ENCODE peak calls at places on chromosomes 6 and 20, in four cellular contexts. P is kidney, S is endothelial cell of umbilical vein, B is pancreas. Y is an unnamed sample.

GRCh38 chr20:59825944-59826759 is 107.3 kb downstream of the SYCP2 start:
- DNase-seq in P (peak; percentile 90), S (no peak), B (peak; percentile 55), Y (no peak)

GRCh38 chr6:2028457-2029038 is 216.9 kb downstream of the GMDS start:
- DNase-seq in P (no peak), S (peak; percentile 79), B (no peak), Y (no peak)

GRCh38 chr6:5401845-5402738 is 140.8 kb downstream of the FARS2 start:
- DNase-seq in P (no peak), S (peak; percentile 37), B (no peak), Y (no peak)

GRCh38 chr6:39561536-39562266 is 163.5 kb downstream of the KIF6 start:
- DNase-seq in P (no peak), S (no peak), B (peak; percentile 58), Y (no peak)

GRCh38 chr6:86153529-86153928 is 510.8 kb upstream of the SYNCRIP start:
- DNase-seq in P (no peak), S (no peak), B (no peak), Y (no peak)

GRCh38 chr6:148223424-148223842 is 119.2 kb upstream of the SASH1 start:
- DNase-seq in P (no peak), S (peak; percentile 28), B (no peak), Y (no peak)

GRCh38 chr20:25196701-25197120 is 1.2 kb downstream of the ENTPD6 start:
- DNase-seq in P (no peak), S (no peak), B (no peak), Y (no peak)

GRCh38 chr6:26031595-26032386 is 55.4 kb upstream of the HFE start:
- DNase-seq in P (peak; percentile 79), S (peak; percentile 96), B (peak; percentile 66), Y (peak; percentile 91)

GRCh38 chr6:100906325-100906724 is 25.2 kb upstream of the ASCC3 start:
- DNase-seq in P (no peak), S (no peak), B (no peak), Y (no peak)

GRCh38 chr20:19104186-19104585 is 108.3 kb upstream of the SLC24A3 start:
- DNase-seq in P (no peak), S (no peak), B (no peak), Y (no peak)

GRCh38 chr6:26217714-26218075 is 130.5 kb downstream of the HFE start:
- DNase-seq in P (no peak), S (no peak), B (no peak), Y (no peak)

GRCh38 chr20:16885746-16886145 is 137.6 kb downstream of the OTOR start:
- DNase-seq in P (no peak), S (no peak), B (no peak), Y (no peak)

GRCh38 chr6:130810307-130811030 is 16.7 kb upstream of the SMLR1 start:
- DNase-seq in P (no peak), S (no peak), B (no peak), Y (no peak)

GRCh38 chr20:1667510-1668085 is 10.0 kb upstream of the SIRPG start:
- DNase-seq in P (no peak), S (no peak), B (no peak), Y (no peak)

GRCh38 chr20:1672728-1673127 is 15.1 kb upstream of the SIRPG start:
- DNase-seq in P (no peak), S (no peak), B (no peak), Y (no peak)

GRCh38 chr20:1671891-1672669 is 14.5 kb upstream of the SIRPG start:
- DNase-seq in P (no peak), S (no peak), B (no peak), Y (no peak)

GRCh38 chr20:1666802-1667201 is 9.2 kb upstream of the SIRPG start:
- DNase-seq in P (no peak), S (no peak), B (no peak), Y (no peak)

DNA sequence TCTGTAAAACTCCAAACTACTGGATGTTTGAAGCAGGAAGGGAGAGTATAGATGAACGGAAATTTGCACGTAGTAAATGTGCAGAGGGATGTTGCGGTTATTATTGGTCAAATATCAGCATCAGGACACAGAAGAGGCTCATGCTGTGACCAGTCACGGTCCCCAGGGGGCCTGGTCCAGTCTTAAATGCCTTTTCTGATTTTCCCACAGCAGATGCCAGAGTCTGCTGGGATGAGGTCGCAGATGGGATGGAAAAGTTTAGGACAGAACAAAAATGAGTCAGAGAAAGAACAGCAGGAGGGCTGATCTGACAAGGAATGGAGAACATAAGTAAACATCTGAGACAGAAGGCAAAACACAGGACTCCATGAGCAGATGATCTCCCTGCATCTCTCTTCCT is 11.7 kb upstream of the SIRPG start:
- DNase-seq in P (no peak), S (no peak), B (no peak), Y (peak; percentile 31)
- H3K4me1 ChIP-seq in P (no peaks in the 10 kb centered on the region), S (no peaks in the 10 kb centered on the region), B (no peaks in the 10 kb centered on the region), Y (no peaks in the 10 kb centered on the region)

DNA sequence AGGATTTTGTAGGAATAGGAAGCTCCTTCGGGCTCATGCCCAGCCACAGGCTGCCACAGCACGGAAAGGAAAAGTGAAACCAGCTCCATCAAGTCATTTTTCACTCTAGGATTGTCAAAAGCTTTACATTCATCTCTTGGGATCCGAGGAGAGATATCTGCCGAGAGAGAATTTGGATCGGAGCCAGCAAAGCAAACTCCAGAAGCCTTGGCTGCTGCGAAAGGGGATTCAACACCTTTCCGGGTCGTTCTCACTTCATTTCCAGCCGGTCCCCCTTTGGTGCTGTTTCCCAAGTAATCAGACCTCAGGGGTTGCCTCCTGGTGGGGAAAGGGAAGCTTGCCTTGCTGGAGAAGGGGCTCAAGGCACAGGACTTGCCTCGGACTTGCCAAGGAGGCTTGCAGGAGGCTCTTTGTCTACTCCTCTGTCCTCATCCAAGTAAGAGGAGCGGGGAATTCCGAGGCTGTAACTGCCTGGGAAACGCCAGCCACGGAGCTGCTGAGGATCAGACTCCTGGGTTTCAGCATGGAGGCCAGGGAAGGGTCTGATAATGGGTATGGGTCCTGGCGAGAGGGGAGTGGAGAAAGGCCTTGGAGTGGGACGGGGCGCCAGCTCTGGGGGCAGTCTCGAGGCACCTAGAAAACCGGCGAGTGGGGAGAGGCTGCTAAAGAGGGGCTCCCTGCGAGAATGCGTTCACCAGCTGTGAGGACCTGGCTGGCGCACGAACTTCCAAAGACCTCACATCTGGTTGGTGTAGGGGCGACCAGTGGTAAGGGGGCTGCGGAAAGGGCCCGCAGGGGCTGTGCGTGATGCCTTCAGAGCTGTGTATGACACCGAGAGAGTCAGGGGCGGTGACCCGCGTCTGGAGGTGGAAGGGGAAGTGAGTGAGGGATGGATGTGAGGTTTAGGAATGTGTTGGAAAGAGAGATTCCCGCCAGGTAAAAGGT is 702 bp downstream of the ETV7 start:
- DNase-seq in P (no peak), S (peak; percentile 74), B (peak; percentile 63), Y (peak; percentile 15)
- H3K27ac ChIP-seq in P (no peak overlapping the region), S (peak overlapping the region; percentile 10), B (no peak overlapping the region), Y (peak overlapping the region; percentile 76)

GRCh38 chr6:134064461-134064860 is 12.0 kb upstream of the SLC2A12 start:
- DNase-seq in P (no peak), S (no peak), B (no peak), Y (no peak)

GRCh38 chr6:134065706-134066105 is 13.3 kb upstream of the SLC2A12 start:
- DNase-seq in P (no peak), S (peak; percentile 30), B (no peak), Y (no peak)

GRCh38 chr6:134063966-134064445 is 11.6 kb upstream of the SLC2A12 start:
- DNase-seq in P (no peak), S (peak; percentile 80), B (no peak), Y (no peak)

GRCh38 chr6:134061440-134061839 is 9.0 kb upstream of the SLC2A12 start:
- DNase-seq in P (no peak), S (no peak), B (no peak), Y (no peak)

GRCh38 chr6:134063121-134063965 is 10.9 kb upstream of the SLC2A12 start:
- DNase-seq in P (no peak), S (no peak), B (no peak), Y (no peak)
- H3K4me3 ChIP-seq in P (no peak overlapping the region), S (no peak overlapping the region), B (no peak overlapping the region), Y (no peak overlapping the region)

GRCh38 chr6:44004136-44004535 is 123.1 kb downstream of the MRPL14 start:
- DNase-seq in P (no peak), S (no peak), B (no peak), Y (no peak)
- H3K4me1 ChIP-seq in P (peaks cover 19% of the 10 kb centered on the region), S (peaks cover 2% of the 10 kb centered on the region), B (no peaks in the 10 kb centered on the region), Y (peaks cover 15% of the 10 kb centered on the region)

GRCh38 chr20:34333786-34334185 is 29.3 kb upstream of the ITCH start:
- DNase-seq in P (no peak), S (no peak), B (no peak), Y (no peak)

GRCh38 chr20:34337544-34337943 is 25.5 kb upstream of the ITCH start:
- DNase-seq in P (no peak), S (no peak), B (no peak), Y (no peak)

GRCh38 chr20:34343458-34344255 is 19.4 kb upstream of the ITCH start:
- DNase-seq in P (no peak), S (no peak), B (no peak), Y (no peak)

GRCh38 chr20:34334654-34335407 is 28.2 kb upstream of the ITCH start:
- DNase-seq in P (no peak), S (peak; percentile 52), B (no peak), Y (no peak)

DNA sequence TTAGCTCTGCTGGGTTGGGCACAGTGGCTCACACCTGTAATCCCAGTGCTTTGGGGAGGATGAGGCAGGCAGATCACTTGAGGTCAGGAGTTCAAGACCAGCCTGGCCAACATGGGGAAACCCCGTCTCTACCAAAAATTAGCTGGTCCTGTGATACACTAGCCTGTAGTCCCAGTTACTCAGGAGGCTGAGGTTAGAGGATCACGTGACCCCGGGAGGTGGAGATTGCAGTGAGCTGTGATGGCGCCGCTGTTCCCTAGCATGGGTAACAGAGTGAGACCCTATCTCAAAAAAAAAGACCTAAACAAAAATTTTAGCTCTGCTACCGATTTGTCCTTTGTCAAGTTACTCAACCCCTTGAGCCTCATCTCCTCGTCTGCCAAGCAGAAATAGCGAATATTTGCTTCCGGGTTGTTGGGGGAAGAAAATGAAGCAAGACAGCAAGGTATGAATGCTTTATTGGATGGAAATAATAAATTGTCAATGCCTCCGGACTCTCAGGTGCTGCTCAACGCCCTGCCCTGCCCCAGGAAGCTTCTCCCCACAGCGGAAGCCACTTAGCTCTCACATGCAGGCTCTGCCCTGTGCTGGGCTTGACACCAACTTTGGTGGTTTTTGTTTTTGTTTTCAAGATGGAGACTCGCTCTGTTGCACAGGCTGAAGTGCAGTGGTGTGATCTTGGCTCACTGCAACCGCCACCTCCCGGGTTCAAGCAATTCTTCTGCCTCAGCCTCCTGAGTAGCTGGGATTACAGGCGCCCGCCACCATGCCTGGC is 24.9 kb upstream of the ITCH start:
- DNase-seq in P (no peak), S (no peak), B (no peak), Y (no peak)
- H3K27ac ChIP-seq in P (no peak overlapping the region), S (no peak overlapping the region), B (no peak overlapping the region), Y (no peak overlapping the region)

Y was measured in heart right ventricle.